ENCODE peak calls at places on chromosome 1, in four cellular contexts. K is K562, N is HepG2, L is GM12878. R is an unnamed sample.
A peak's percentile ranks its signal among the peaks of the same experiment; 100 is the strongest.

GRCh38 chr1:202968895-202969295 is 1.8 kb upstream of the CYB5R1 start:
- DNase-seq in K (peak; percentile 74), N (peak; percentile 78), L (peak; percentile 33), R (peak; percentile 82)

GRCh38 chr1:67983867-67984266 is 66.6 kb downstream of the DIRAS3 start:
- DNase-seq in K (no peak), N (no peak), L (no peak), R (no peak)

GRCh38 chr1:155463865-155464264 is 98.7 kb downstream of the ASH1L start:
- DNase-seq in K (no peak), N (no peak), L (peak; percentile 8), R (no peak)

GRCh38 chr1:84356881-84357280 is 41.4 kb upstream of the DNASE2B start:
- DNase-seq in K (no peak), N (no peak), L (no peak), R (no peak)

GRCh38 chr1:64896546-64896945 is 69.8 kb downstream of the JAK1 start:
- DNase-seq in K (no peak), N (no peak), L (no peak), R (no peak)

GRCh38 chr1:115436596-115436995 is 98.5 kb upstream of the NGF start:
- DNase-seq in K (no peak), N (no peak), L (no peak), R (no peak)

GRCh38 chr1:156282143-156282478 is 514 bp downstream of the SMG5 start:
- DNase-seq in K (no peak), N (no peak), L (no peak), R (peak; percentile 48)

GRCh38 chr1:162219461-162219860 is 150.0 kb downstream of the NOS1AP start:
- DNase-seq in K (no peak), N (no peak), L (no peak), R (no peak)

DNA sequence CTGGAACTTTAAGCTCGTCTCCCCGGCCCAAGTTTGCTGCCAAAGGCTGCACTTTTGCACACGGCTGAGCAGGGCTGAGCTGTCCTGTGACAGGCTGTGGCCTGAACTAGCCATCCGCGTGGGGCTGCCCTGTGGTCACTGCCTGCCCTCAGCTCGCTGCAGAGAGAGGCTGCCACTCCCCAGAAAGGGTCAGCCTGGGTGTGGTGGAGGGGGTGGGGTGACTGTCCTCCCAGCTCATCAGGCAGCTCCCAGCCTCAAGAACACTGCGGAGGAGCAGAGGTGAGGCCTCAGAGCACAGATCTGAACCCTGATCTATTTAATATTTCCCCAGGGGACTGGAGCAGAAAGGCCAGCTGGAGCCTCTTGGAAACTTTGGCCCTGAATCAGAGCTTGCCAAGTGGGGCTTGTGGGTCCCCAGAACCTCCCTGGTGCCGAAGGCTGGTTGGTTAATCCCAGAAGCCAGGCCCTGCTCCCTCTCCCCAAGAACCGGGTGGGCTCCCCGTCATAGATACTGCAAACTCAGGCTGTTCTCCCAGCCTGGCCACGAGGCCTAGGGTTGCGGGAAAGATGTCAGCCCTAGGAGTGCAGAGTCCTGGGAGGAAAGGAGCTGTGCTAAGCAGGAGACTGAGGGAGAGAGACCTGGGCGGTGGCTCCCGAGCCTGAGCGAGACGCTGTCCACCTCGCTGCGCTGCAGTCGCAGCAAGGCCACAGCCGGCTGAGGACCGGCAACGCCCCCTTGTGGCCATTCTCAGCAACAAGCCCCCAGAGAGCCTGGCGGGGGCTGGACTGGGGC is 125.1 kb upstream of the IPO9 start:
- DNase-seq in K (peak; percentile 95), N (peak; percentile 37), L (no peak), R (peak; percentile 95)
- TF ChIP-seq TARDBP in K (peak; percentile 81), N (no peak), L (no peak), R (no peak)

GRCh38 chr1:231940721-231941120 is 314.1 kb downstream of the DISC1 start:
- DNase-seq in K (no peak), N (no peak), L (no peak), R (no peak)
- TF ChIP-seq TARDBP in K (no peak), N (no peak), L (no peak), R (no peak)

GRCh38 chr1:17831619-17832018 is 76.5 kb downstream of the ACTL8 start:
- DNase-seq in K (peak; percentile 65), N (peak; percentile 4), L (no peak), R (peak; percentile 46)

GRCh38 chr1:17833661-17834501 is 78.7 kb downstream of the ACTL8 start:
- DNase-seq in K (no peak), N (no peak), L (no peak), R (no peak)

GRCh38 chr1:17829579-17829978 is 74.4 kb downstream of the ACTL8 start:
- DNase-seq in K (no peak), N (no peak), L (no peak), R (no peak)

GRCh38 chr1:17837631-17838030 is 82.5 kb downstream of the ACTL8 start:
- DNase-seq in K (no peak), N (no peak), L (no peak), R (no peak)

GRCh38 chr1:17834561-17835100 is 79.5 kb downstream of the ACTL8 start:
- DNase-seq in K (no peak), N (no peak), L (no peak), R (no peak)
- TF ChIP-seq TARDBP in K (no peak), N (no peak), L (no peak), R (no peak)

DNA sequence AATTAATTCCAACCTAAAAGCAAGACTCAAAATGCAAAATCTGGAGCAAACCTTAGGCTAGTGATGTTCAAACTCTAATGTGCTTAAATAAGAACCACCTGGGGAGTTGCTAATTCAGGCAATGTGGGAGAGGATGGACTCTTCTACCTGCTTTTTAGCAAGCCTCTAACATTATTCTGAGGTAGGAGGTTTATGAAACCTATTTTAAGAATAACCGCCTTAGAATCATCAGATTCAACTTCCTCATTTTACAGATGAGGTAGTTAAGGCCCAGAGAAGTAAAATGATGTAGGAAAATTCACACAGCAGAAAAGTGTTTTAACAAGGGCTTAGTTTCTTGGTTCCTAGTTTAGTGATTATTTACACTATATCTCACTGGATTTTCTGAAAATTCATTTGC is 8.6 kb upstream of the NTNG1 start:
- DNase-seq in K (no peak), N (no peak), L (no peak), R (no peak)
- TF ChIP-seq TARDBP in K (no peak), N (no peak), L (no peak), R (no peak)

GRCh38 chr1:69700770-69701169 is 133.0 kb downstream of the LRRC7 start:
- DNase-seq in K (no peak), N (peak; percentile 13), L (no peak), R (peak; percentile 48)
- TF ChIP-seq TARDBP in K (no peak), N (no peak), L (no peak), R (no peak)

GRCh38 chr1:74623716-74624115 is 49.9 kb downstream of the ERICH3 start:
- DNase-seq in K (no peak), N (no peak), L (no peak), R (no peak)

GRCh38 chr1:74629283-74629682 is 44.3 kb downstream of the ERICH3 start:
- DNase-seq in K (no peak), N (no peak), L (no peak), R (no peak)
- TF ChIP-seq TARDBP in K (no peak), N (no peak), L (no peak), R (no peak)

R was measured in HEK293T.